ENCODE peak calls at places on chromosomes 13 and 19, in ten cellular contexts. T is cardiac fibroblast, K is AG10803, B is stomach, P is PC-9, Z is dorsolateral prefrontal cortex, Y is brain microvascular endothelial cell, U is testis, Q is lower leg skin, M is choroid plexus epithelial cell. G is an unnamed sample.

GRCh38 chr19:51020988-51021651 is 1.6 kb upstream of the KLK10 start:
- DNase-seq in Z (peak; percentile 19), T (peak; percentile 74), P (peak; percentile 40), U (peak; percentile 79), B (peak; percentile 34), Y (peak; percentile 49), Q (no peak), M (peak; percentile 75), K (peak; percentile 55), G (no peak)

GRCh38 chr19:2469102-2469914 is 6.6 kb upstream of the GADD45B start:
- DNase-seq in Q (no peak), U (no peak), Z (no peak), B (no peak), Y (peak; percentile 82), M (peak; percentile 61), P (peak; percentile 54), T (peak; percentile 73), K (peak; percentile 76), G (no peak)

GRCh38 chr13:82815791-82816190 is 1066.5 kb downstream of the SLITRK1 start:
- DNase-seq in Q (no peak), K (no peak), M (no peak), U (no peak), P (peak; percentile 8), T (no peak), Z (no peak), B (no peak), Y (no peak), G (no peak)

GRCh38 chr13:93039131-93039530 is 187.5 kb upstream of the GPC6 start:
- DNase-seq in B (no peak), Z (no peak), M (peak; percentile 17), P (no peak), Y (peak; percentile 54), T (peak; percentile 30), K (peak; percentile 54), U (no peak), Q (no peak), G (no peak)

GRCh38 chr13:94950303-94950702 is 238.0 kb upstream of the SOX21 start:
- DNase-seq in B (no peak), Z (no peak), K (peak; percentile 11), Q (no peak), M (no peak), Y (peak; percentile 2), U (no peak), T (peak; percentile 8), P (no peak), G (peak; percentile 59)

GRCh38 chr19:56138069-56138468 is 3.0 kb upstream of the ZNF444 start:
- DNase-seq in K (no peak), M (peak; percentile 12), B (no peak), Y (no peak), Z (no peak), T (peak; percentile 40), U (no peak), P (no peak), Q (no peak), G (no peak)

GRCh38 chr13:112605531-112605990 is 17.6 kb upstream of the TUBGCP3 start:
- DNase-seq in U (no peak), Z (no peak), B (no peak), T (peak; percentile 4), M (no peak), Q (no peak), P (no peak), Y (no peak), K (peak; percentile 27), G (peak; percentile 83)

GRCh38 chr19:54612428-54612827 is 17.9 kb upstream of the LILRB1 start:
- DNase-seq in T (no peak), P (no peak), Q (no peak), U (no peak), K (no peak), M (no peak), Z (no peak), Y (no peak), B (no peak), G (no peak)

GRCh38 chr19:51366999-51367564 is 894 bp upstream of the ETFB start:
- DNase-seq in K (no peak), U (peak; percentile 21), P (no peak), Z (peak; percentile 16), T (no peak), M (peak; percentile 39), Q (peak; percentile 90), Y (no peak), B (peak; percentile 28), G (no peak)

GRCh38 chr19:44752816-44753618 is 4.5 kb downstream of the BCL3 start:
- DNase-seq in T (peak; percentile 99), U (peak; percentile 92), Q (peak; percentile 98), M (peak; percentile 99), K (peak; percentile 94), P (peak; percentile 91), B (peak; percentile 95), Z (no peak), Y (peak; percentile 95), G (peak; percentile 89)

GRCh38 chr13:52809310-52809769 is 39.1 kb downstream of the PCDH8 start:
- DNase-seq in T (peak; percentile 48), K (peak; percentile 20), U (peak; percentile 84), Q (no peak), P (peak; percentile 58), M (peak; percentile 59), Y (peak; percentile 68), B (peak; percentile 28), Z (peak; percentile 8), G (peak; percentile 52)

GRCh38 chr13:85170372-85170771 is 628.8 kb downstream of the SLITRK6 start:
- DNase-seq in P (no peak), Y (no peak), T (no peak), B (no peak), Z (no peak), M (no peak), K (no peak), U (no peak), Q (no peak), G (peak; percentile 64)

GRCh38 chr19:41530761-41531301 is 45.1 kb upstream of the CEACAM21 start:
- DNase-seq in M (peak; percentile 27), T (peak; percentile 47), Q (peak; percentile 87), Y (no peak), Z (no peak), B (no peak), K (peak; percentile 34), P (no peak), U (no peak), G (no peak)

GRCh38 chr19:16588089-16588823 is 16.0 kb upstream of the SLC35E1 start:
- DNase-seq in Y (no peak), M (no peak), Z (peak; percentile 62), U (peak; percentile 64), B (no peak), T (peak; percentile 47), K (no peak), Q (no peak), P (no peak), G (peak; percentile 34)
- H3K4me3 ChIP-seq in Y (no peak overlapping the region), M (no peak overlapping the region), Z (peak overlapping the region; percentile 26), U (no peak overlapping the region), B (no peak overlapping the region), T (no peak overlapping the region), K (no peak overlapping the region), Q (no peak overlapping the region), P (no peak overlapping the region), G (no peak overlapping the region)

GRCh38 chr19:4732680-4733114 is 9.1 kb upstream of the DPP9 start:
- DNase-seq in K (peak; percentile 49), T (peak; percentile 75), U (peak; percentile 55), P (no peak), Y (no peak), B (peak; percentile 44), Z (peak; percentile 68), Q (no peak), M (peak; percentile 72), G (peak; percentile 74)

GRCh38 chr19:4733755-4734345 is 10.2 kb upstream of the DPP9 start:
- DNase-seq in K (no peak), Z (no peak), M (no peak), B (no peak), Q (no peak), Y (no peak), T (no peak), P (no peak), U (no peak), G (no peak)

GRCh38 chr19:4730740-4731171 is 7.1 kb upstream of the DPP9 start:
- DNase-seq in B (no peak), Y (no peak), U (no peak), K (no peak), T (peak; percentile 23), Z (no peak), Q (no peak), P (peak; percentile 38), M (no peak), G (peak; percentile 57)
- TF ChIP-seq CTCF in B (no peak), Y (peak; percentile 75), U (peak; percentile 12), K (peak; percentile 52), T (peak; percentile 68), Z (no peak), Q (no peak), P (peak; percentile 49), M (peak; percentile 69), G (peak; percentile 84)

GRCh38 chr19:892243-892996 is 567 bp downstream of the MED16 start:
- DNase-seq in Q (no peak), P (no peak), Y (no peak), Z (no peak), T (no peak), U (no peak), B (no peak), M (peak; percentile 28), K (no peak), G (no peak)

GRCh38 chr19:890831-891230 is 2.2 kb downstream of the MED16 start:
- DNase-seq in U (no peak), T (no peak), Y (no peak), K (no peak), B (no peak), P (no peak), M (no peak), Q (no peak), Z (no peak), G (no peak)

GRCh38 chr19:896434-896833 is 3.1 kb downstream of the RNU6-9 start:
- DNase-seq in Z (no peak), B (no peak), T (no peak), Y (no peak), P (no peak), K (no peak), M (no peak), U (no peak), Q (no peak), G (no peak)

GRCh38 chr19:896999-897398 is 3.7 kb downstream of the RNU6-9 start:
- DNase-seq in U (no peak), M (no peak), K (no peak), B (no peak), Q (no peak), P (no peak), Y (no peak), Z (no peak), T (no peak), G (no peak)

DNA sequence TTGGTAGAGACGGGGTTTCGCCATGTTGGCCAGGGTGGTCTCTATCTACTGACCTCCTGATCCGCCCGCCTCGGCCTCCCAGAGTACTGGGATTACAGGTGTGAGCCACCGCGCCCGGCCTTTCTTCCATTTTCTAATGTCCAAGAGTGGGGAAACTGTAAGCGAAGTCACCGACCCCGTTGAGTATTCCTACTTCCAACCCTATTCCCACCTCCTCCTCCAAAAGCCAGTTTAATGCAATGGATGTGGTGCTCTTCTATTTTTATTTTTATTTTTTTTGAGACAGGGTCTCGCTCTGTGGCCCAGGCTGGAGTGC is 449 bp downstream of the RNU6-9 start:
- DNase-seq in U (no peak), K (no peak), M (no peak), P (no peak), Y (no peak), B (no peak), Z (no peak), Q (no peak), T (no peak), G (no peak)
- H3K4me3 ChIP-seq in U (peak overlapping the region; percentile 81), K (no peak overlapping the region), M (no peak overlapping the region), P (no peak overlapping the region), Y (no peak overlapping the region), B (peak overlapping the region; percentile 97), Z (peak overlapping the region; percentile 95), Q (no peak overlapping the region), T (no peak overlapping the region), G (no peak overlapping the region)

GRCh38 chr19:6733338-6734095 is 3.9 kb downstream of the GPR108 start:
- DNase-seq in Q (no peak), Y (no peak), B (no peak), T (no peak), K (no peak), P (no peak), Z (no peak), M (no peak), U (no peak), G (no peak)
- TF ChIP-seq CTCF in Q (no peak), Y (peak; percentile 29), B (no peak), T (peak; percentile 44), K (peak; percentile 22), P (peak; percentile 19), Z (no peak), M (peak; percentile 35), U (no peak), G (peak; percentile 59)

G was measured in WERI-Rb-1.